ENCODE peak calls at places on chromosomes 16 and 17, in eight cellular contexts. V is GM23248, L is neural progenitor cell, S is IMR-90, K is mesendoderm, X is adipocyte, G is mammary epithelial cell, D is fibroblast of lung. B is an unnamed sample. For H3K4me1, the result is how much of the 10 kb centered on the place peaks cover.

GRCh38 chr16:28910046-28911031 is 14.7 kb downstream of the RABEP2 start:
- DNase-seq in X (no peak), V (no peak), S (peak), L (no peak), G (peak), K (peak), D (no peak), B (no peak)

GRCh38 chr16:82987767-82988166 is 361.0 kb downstream of the CDH13 start:
- DNase-seq in K (no peak), X (no peak), G (peak), D (peak), V (peak), S (peak), L (no peak), B (no peak)

GRCh38 chr16:12024429-12024828 is 47.9 kb downstream of the SNX29 start:
- DNase-seq in G (no peak), S (no peak), D (no peak), X (no peak), V (no peak), L (no peak), K (no peak), B (no peak)

GRCh38 chr17:78735832-78736525 is 46.1 kb downstream of the CYTH1 start:
- DNase-seq in V (peak), X (no peak), K (peak), L (no peak), G (peak), S (no peak), D (peak), B (peak)

GRCh38 chr16:4327782-4328579 is 12.1 kb downstream of the GLIS2 start:
- DNase-seq in V (peak), X (peak), G (peak), L (peak), D (peak), K (peak), S (peak), B (peak)

GRCh38 chr16:27436065-27436464 is 34.1 kb downstream of the IL21R start:
- DNase-seq in K (no peak), G (no peak), L (no peak), S (no peak), X (no peak), V (no peak), D (no peak), B (no peak)

GRCh38 chr16:50152386-50152806 is 710 bp upstream of the TENT4B start:
- DNase-seq in D (peak), X (peak), L (no peak), S (no peak), G (peak), K (no peak), V (peak), B (no peak)

GRCh38 chr17:44775838-44776621 is 17.2 kb downstream of the ADAM11 start:
- DNase-seq in S (no peak), G (no peak), K (no peak), D (no peak), V (no peak), X (no peak), L (no peak), B (no peak)

GRCh38 chr16:87602821-87603683 is 744 bp downstream of the JPH3 start:
- DNase-seq in V (peak), K (peak), L (peak), G (no peak), S (no peak), D (no peak), X (peak), B (no peak)

GRCh38 chr16:73057369-73058210 is 9.7 kb upstream of the ZFHX3 start:
- DNase-seq in L (peak), G (peak), X (peak), S (no peak), K (no peak), D (peak), V (peak), B (peak)
- H3K4me1 ChIP-seq in L (half or more), G (under half), X (under half), S (under half), K (under half), D (under half), V (under half), B (half or more)

DNA sequence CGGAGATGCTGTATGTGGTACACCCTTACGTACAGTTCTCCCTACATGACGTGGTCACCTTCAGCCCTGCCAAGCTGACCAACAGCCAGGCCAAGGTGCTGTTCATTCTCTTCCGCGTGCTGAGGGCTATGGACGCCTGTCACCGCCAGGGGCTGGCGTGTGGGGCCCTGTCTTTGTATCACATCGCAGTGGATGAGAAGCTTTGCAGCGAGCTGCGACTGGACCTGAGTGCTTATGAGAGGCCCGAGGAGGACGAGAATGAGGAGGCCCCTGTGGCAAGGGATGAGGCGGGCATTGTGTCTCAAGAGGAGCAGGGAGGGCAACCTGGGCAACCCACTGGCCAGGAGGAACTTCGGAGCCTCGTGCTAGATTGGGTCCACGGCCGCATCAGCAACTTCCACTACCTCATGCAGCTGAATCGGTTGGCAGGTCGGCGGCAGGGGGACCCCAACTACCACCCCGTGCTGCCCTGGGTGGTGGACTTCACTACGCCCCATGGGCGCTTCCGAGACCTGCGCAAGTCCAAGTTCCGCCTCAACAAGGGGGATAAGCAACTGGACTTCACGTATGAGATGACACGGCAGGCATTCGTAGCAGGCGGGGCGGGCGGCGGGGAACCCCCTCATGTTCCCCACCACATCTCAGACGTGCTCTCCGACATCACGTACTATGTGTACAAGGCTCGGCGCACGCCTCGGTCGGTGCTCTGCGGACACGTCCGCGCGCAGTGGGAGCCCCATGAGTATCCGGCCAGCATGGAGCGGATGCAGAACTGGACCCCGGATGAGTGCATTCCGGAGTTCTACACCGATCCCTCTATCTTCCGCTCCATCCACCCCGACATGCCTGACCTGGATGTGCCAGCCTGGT is 1.4 kb downstream of the WDR81 start:
- DNase-seq in L (no peak), S (no peak), K (no peak), V (no peak), G (no peak), X (no peak), D (no peak), B (no peak)
- H3K9ac ChIP-seq in L (no peak), S (no peak), K (no peak), V (no peak), G (no peak), X (peak), D (no peak), B (no peak)

GRCh38 chr17:33667671-33668070 is 374.6 kb upstream of the ASIC2 start:
- DNase-seq in D (no peak), S (no peak), G (no peak), K (no peak), L (no peak), V (no peak), X (no peak), B (peak)
- H3K4me1 ChIP-seq in D (under half), S (under half), G (under half), K (under half), L (under half), V (under half), X (under half), B (under half)

GRCh38 chr17:64387145-64387473 is 3.6 kb downstream of the PECAM1 start:
- DNase-seq in V (no peak), X (no peak), S (no peak), L (no peak), G (no peak), D (no peak), K (no peak), B (no peak)
- H3K9ac ChIP-seq in V (no peak), X (no peak), S (no peak), L (no peak), G (no peak), D (no peak), K (no peak), B (peak)

DNA sequence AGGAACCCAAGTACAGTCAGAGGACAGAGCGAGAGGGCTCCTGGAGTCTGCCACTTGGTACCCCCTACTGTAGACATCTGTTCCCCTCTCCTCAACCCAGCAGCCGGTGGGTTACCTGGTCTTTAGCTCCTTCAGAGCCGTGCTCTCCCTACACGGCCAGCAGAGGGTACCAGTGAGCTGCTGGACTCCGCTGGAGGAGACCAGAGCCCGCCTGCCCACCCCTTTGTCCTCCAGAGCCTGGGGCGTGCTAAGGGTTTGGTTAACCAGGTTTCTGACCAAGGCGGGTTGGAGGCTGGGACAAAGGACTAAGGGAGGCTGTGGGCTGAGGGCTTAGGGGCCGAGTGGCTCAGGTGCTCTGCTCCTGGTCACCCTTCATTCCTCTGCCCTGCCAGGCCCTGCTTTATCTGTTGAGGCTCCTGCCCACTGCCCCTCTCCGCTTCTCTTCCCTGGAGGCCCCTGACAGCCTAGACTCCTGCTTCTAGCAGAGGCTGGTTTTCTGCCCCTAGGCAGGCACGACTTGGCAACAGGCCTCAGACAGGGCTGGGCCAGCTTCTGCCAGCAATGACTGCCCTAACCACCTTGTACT is 2.7 kb upstream of the HSD11B2 start:
- DNase-seq in G (peak), D (peak), X (peak), S (peak), K (peak), L (peak), V (peak), B (peak)
- H3K4me1 ChIP-seq in G (under half), D (under half), X (under half), S (under half), K (under half), L (under half), V (under half), B (under half)

DNA sequence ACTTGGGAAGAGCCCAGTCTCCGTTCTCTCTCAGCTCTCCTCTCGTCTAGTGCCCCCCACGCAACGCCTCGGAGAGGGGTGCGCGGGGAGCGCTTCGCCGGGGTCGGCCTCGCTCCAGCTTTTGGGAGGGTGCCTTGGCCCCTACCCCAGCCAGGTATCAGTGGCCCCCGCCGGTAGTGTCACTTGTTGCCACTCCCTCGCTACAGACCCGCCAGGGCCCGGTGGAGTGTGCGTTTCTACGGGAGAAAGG is 786 bp upstream of the CDH11 start:
- DNase-seq in G (no peak), V (no peak), S (no peak), D (no peak), L (no peak), X (no peak), K (no peak), B (peak)
- H3K9ac ChIP-seq in G (no peak), V (peak), S (peak), D (peak), L (no peak), X (peak), K (peak), B (peak)

GRCh38 chr16:20905576-20905975 is 5.0 kb downstream of the LYRM1 start:
- DNase-seq in L (no peak), S (peak), D (no peak), G (no peak), V (peak), K (no peak), X (no peak), B (peak)
- H3K4me1 ChIP-seq in L (under half), S (under half), D (under half), G (half or more), V (half or more), K (under half), X (half or more), B (half or more)

DNA sequence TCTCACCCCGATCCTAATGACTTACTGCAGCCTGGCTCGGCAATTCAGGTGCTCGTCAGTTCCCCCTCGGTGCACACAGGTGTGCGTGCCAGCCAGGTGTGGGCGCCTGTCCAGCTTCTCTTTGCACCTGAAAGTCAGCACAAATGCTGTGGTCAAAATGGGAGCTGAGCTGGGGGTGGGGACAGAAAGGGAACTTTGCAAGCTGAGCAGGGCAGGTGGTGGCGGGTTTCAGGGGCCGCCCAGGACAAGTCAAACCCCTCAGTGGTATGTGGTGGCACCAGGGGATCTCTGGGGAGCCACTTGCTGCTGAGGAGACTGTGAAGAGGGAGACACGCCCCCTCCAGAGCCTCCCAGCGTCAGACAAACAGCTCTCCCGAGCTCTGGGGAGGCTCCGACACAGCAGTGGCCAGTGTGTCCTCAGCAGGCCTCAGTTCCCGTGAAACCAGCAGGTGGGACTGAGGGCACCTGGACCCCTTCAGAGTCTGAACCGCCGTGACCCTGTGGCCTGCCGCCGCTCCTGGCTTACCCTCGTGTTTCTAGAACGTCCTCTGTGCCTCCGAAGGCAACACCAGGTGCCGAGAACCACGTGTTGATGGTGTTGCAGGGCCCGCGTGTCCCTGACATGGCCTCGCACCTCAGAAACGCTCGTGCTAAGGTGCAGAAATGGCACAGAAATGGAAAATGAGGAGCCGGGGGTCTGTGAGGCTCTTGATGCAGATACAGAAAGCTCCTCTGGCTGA is 233.5 kb upstream of the TNRC6C start:
- DNase-seq in G (no peak), X (no peak), V (no peak), D (no peak), K (no peak), L (no peak), S (no peak), B (no peak)
- H3K9ac ChIP-seq in G (no peak), X (no peak), V (no peak), D (no peak), K (no peak), L (no peak), S (no peak), B (no peak)

GRCh38 chr17:79840204-79840988 is 1.2 kb upstream of the CBX4 start:
- DNase-seq in L (peak), D (no peak), X (peak), V (peak), S (peak), G (no peak), K (peak), B (peak)
- H3K4me1 ChIP-seq in L (under half), D (under half), X (under half), V (under half), S (under half), G (under half), K (under half), B (under half)